ENCODE peak calls at places on chromosomes 5 and 9, in nine cellular contexts. D is fibroblast of mammary gland, G is GM12865, T is fibroblast of the aortic adventitia, Q is lower lobe of right lung, K is body of pancreas, P is brain microvascular endothelial cell, Y is pancreas, R is keratinocyte. E is an unnamed sample.

GRCh38 chr5:170612256-170612656 is 108.4 kb downstream of the KCNIP1 start:
- DNase-seq in R (no peak), K (no peak), P (no peak), G (no peak), Y (no peak), T (no peak), Q (no peak), D (no peak), E (no peak)

GRCh38 chr5:99156688-99157087 is 227.9 kb upstream of the CHD1 start:
- DNase-seq in K (no peak), Y (no peak), D (no peak), G (no peak), T (no peak), Q (no peak), P (no peak), R (no peak), E (no peak)

GRCh38 chr5:29113516-29113915 is 2075.1 kb upstream of the CDH9 start:
- DNase-seq in K (no peak), P (no peak), D (no peak), T (no peak), R (no peak), Y (no peak), Q (no peak), G (no peak), E (no peak)

GRCh38 chr5:97909541-97909940 is 726.5 kb upstream of the RIOK2 start:
- DNase-seq in R (peak), Y (no peak), K (no peak), P (no peak), G (no peak), Q (no peak), D (no peak), T (no peak), E (no peak)

GRCh38 chr9:135228345-135228982 is 141.0 kb downstream of the OLFM1 start:
- DNase-seq in K (peak), P (no peak), D (no peak), T (no peak), R (no peak), Q (peak), G (no peak), Y (peak), E (no peak)

GRCh38 chr9:88658311-88658822 is 123.4 kb downstream of the NXNL2 start:
- DNase-seq in P (peak), T (peak), K (peak), D (peak), Y (no peak), G (no peak), Q (no peak), R (no peak), E (peak)

GRCh38 chr9:83526901-83527300 is 11.3 kb downstream of the FRMD3 start:
- DNase-seq in D (no peak), T (no peak), Q (no peak), R (no peak), Y (no peak), G (no peak), K (no peak), P (no peak), E (no peak)

GRCh38 chr5:148585988-148586387 is 68.3 kb downstream of the HTR4 start:
- DNase-seq in K (peak), R (no peak), P (no peak), T (peak), Y (no peak), G (no peak), D (no peak), Q (no peak), E (peak)

GRCh38 chr5:64384761-64385160 is 121.1 kb upstream of the RGS7BP start:
- DNase-seq in P (peak), R (no peak), Q (no peak), D (peak), T (peak), Y (no peak), G (peak), K (no peak), E (peak)

GRCh38 chr5:179792612-179793469 is 945 bp upstream of the LTC4S start:
- DNase-seq in R (no peak), D (no peak), Y (peak), G (no peak), P (no peak), T (peak), Q (peak), K (no peak), E (no peak)

GRCh38 chr5:9903806-9904205 is 273.7 kb upstream of the TAS2R1 start:
- DNase-seq in Q (no peak), T (peak), D (peak), Y (no peak), R (no peak), G (no peak), P (peak), K (no peak), E (peak)

GRCh38 chr5:34959323-34959722 is 30.0 kb downstream of the DNAJC21 start:
- DNase-seq in D (peak), K (no peak), Q (no peak), T (peak), G (peak), Y (no peak), P (peak), R (no peak), E (peak)

GRCh38 chr5:43769576-43770352 is 166.8 kb downstream of the NNT start:
- DNase-seq in T (peak), K (peak), R (no peak), G (no peak), Y (no peak), P (peak), Q (no peak), D (peak), E (peak)

GRCh38 chr9:131454028-131454427 is 48.7 kb upstream of the POMT1 start:
- DNase-seq in D (no peak), K (no peak), Q (no peak), Y (no peak), T (no peak), G (no peak), R (no peak), P (no peak), E (no peak)

GRCh38 chr9:78118742-78119473 is 87.3 kb upstream of the GNAQ start:
- DNase-seq in R (peak), G (peak), K (no peak), Y (no peak), D (peak), P (no peak), T (peak), Q (no peak), E (peak)

GRCh38 chr5:77076961-77077820 is 9.9 kb downstream of the ZBED3 start:
- DNase-seq in D (peak), R (no peak), G (peak), Q (peak), K (peak), Y (peak), T (peak), P (peak), E (peak)

GRCh38 chr5:9350301-9350797 is 195.5 kb downstream of the SEMA5A start:
- DNase-seq in P (no peak), K (no peak), D (peak), T (peak), G (no peak), R (no peak), Q (no peak), Y (no peak), E (peak)

GRCh38 chr5:150672237-150672883 is 11.3 kb downstream of the MYOZ3 start:
- DNase-seq in T (no peak), K (peak), G (no peak), Y (no peak), Q (no peak), R (peak), P (no peak), D (peak), E (no peak)

GRCh38 chr5:43121565-43122484 is 1.1 kb downstream of the ZNF131 start:
- DNase-seq in D (peak), G (peak), K (no peak), T (peak), P (peak), R (no peak), Q (no peak), Y (peak), E (peak)

GRCh38 chr5:139955053-139955605 is 88.0 kb downstream of the NRG2 start:
- DNase-seq in Q (no peak), Y (no peak), R (no peak), G (peak), T (no peak), K (no peak), P (no peak), D (no peak), E (no peak)

GRCh38 chr5:57504357-57504756 is 21.7 kb upstream of the ACTBL2 start:
- DNase-seq in G (no peak), K (no peak), T (no peak), P (no peak), R (no peak), D (no peak), Y (no peak), Q (no peak), E (no peak)

GRCh38 chr5:153211052-153211451 is 279.4 kb upstream of the GRIA1 start:
- DNase-seq in D (no peak), Y (no peak), P (no peak), R (no peak), Q (no peak), T (no peak), K (no peak), G (no peak), E (no peak)

GRCh38 chr5:120926471-120926870 is 462.4 kb downstream of the PRR16 start:
- DNase-seq in K (no peak), Y (no peak), D (no peak), Q (no peak), R (no peak), P (no peak), G (no peak), T (no peak), E (no peak)

GRCh38 chr5:83388608-83389007 is 82.9 kb upstream of the VCAN start:
- DNase-seq in P (no peak), Q (no peak), D (peak), G (no peak), R (no peak), K (no peak), Y (no peak), T (peak), E (no peak)

GRCh38 chr5:119928974-119929373 is 299.6 kb downstream of the FAM170A start:
- DNase-seq in T (no peak), Q (no peak), K (no peak), R (no peak), P (no peak), D (no peak), G (no peak), Y (no peak), E (no peak)

GRCh38 chr5:33361781-33362180 is 79.0 kb upstream of the TARS1 start:
- DNase-seq in K (no peak), D (no peak), Y (no peak), R (no peak), T (peak), Q (no peak), P (no peak), G (no peak), E (peak)

GRCh38 chr9:76181020-76181641 is 213.1 kb downstream of the RFK start:
- DNase-seq in D (peak), P (peak), G (peak), T (peak), K (no peak), Q (no peak), R (peak), Y (no peak), E (peak)

GRCh38 chr5:93735378-93735777 is 6.0 kb downstream of the POU5F2 start:
- DNase-seq in P (peak), R (no peak), Y (no peak), D (peak), K (no peak), G (no peak), T (peak), Q (no peak), E (peak)

GRCh38 chr9:34992376-34992951 is 2.9 kb downstream of the DNAJB5 start:
- DNase-seq in P (peak), T (peak), K (no peak), G (peak), Y (no peak), R (peak), D (peak), Q (no peak), E (peak)

GRCh38 chr9:114005371-114006154 is 72.5 kb downstream of the AMBP start:
- DNase-seq in K (peak), R (no peak), Y (peak), T (no peak), D (no peak), Q (no peak), G (no peak), P (no peak), E (no peak)

GRCh38 chr5:160315968-160316367 is 3.6 kb upstream of the CCNJL start:
- DNase-seq in R (peak), G (peak), Q (no peak), D (no peak), Y (no peak), K (peak), T (no peak), P (no peak), E (peak)

GRCh38 chr9:91416086-91416712 is 7.4 kb downstream of the NFIL3 start:
- DNase-seq in P (no peak), Q (no peak), Y (no peak), K (no peak), G (no peak), T (peak), D (peak), R (no peak), E (peak)

DNA sequence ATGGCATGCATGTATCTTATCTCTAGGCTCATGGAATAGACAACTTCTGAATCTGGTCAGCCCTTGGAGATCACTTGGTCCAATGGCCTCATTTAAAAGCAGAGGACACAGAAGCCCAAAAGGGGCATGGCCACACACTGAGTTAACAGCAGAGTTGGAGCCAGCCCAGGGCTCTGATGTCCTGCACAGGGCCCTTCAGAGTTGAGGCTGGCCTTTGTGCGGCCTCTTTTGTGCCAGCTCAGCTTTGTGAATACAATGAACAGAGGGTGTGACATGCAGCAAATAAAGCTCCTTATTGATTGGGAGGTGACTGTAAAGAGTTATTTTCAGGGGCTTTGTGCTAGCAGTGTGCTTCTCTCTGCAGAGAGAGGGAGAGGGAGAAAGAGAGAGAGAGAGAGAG is 150.1 kb upstream of the STK32A start:
- DNase-seq in P (no peak), Q (no peak), T (no peak), Y (no peak), D (no peak), R (no peak), K (no peak), G (no peak), E (no peak)
- TF ChIP-seq CTCF in P (no peak), Q (no peak), T (no peak), Y (no peak), D (no peak), R (no peak), K (no peak), G (no peak), E (no peak)

DNA sequence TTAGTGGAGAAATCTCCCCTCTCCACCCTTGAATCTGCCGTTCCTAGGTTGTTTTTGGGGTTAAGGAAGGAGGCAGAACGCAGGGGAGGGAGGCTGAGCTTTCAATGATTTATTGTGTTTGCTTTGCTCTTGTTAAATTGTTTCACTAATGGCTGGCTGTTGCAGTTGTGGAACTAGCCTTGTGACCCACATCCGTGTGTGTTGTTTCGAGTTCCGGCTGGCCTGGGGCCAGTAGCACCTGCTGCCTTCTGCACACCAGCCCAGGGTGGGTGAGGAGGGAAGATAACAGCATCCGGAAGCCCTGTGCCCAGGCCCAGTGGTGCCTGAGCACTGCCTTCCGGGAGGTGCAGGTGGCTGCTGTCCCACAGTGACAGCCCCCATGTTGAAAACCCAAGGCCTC is 3.6 kb downstream of the ERGIC1 start:
- DNase-seq in K (peak), R (no peak), G (peak), D (no peak), Y (peak), T (no peak), Q (peak), P (no peak), E (no peak)
- H3K4me3 ChIP-seq in K (no peak), R (no peak), G (peak), D (no peak), Y (peak), T (no peak), Q (peak), P (no peak), E (no peak)

GRCh38 chr9:124857533-124858162 is 4.1 kb downstream of the RPL35 start:
- DNase-seq in P (no peak), G (no peak), Y (no peak), K (peak), T (no peak), Q (no peak), R (no peak), D (no peak), E (no peak)

GRCh38 chr9:124854161-124854560 is 901 bp downstream of the WDR38 start:
- DNase-seq in R (no peak), P (no peak), K (no peak), Q (no peak), Y (no peak), D (no peak), G (no peak), T (no peak), E (no peak)

GRCh38 chr9:124854822-124855221 is 1.6 kb downstream of the WDR38 start:
- DNase-seq in R (no peak), T (no peak), P (no peak), D (no peak), Y (no peak), G (no peak), K (no peak), Q (no peak), E (no peak)

GRCh38 chr9:124855566-124855943 is 2.3 kb downstream of the WDR38 start:
- DNase-seq in P (no peak), Q (no peak), G (no peak), Y (no peak), K (no peak), R (no peak), T (no peak), D (no peak), E (no peak)

GRCh38 chr9:124855944-124856773 is 2.9 kb downstream of the WDR38 start:
- DNase-seq in P (no peak), Y (no peak), T (no peak), Q (no peak), G (peak), K (peak), R (no peak), D (peak), E (no peak)
- TF ChIP-seq CTCF in P (peak), Y (no peak), T (peak), Q (no peak), G (peak), K (peak), R (peak), D (peak), E (peak)

GRCh38 chr9:137026828-137027227 is 1.2 kb downstream of the ABCA2 start:
- DNase-seq in Q (no peak), T (no peak), P (no peak), R (no peak), K (peak), D (no peak), G (no peak), Y (peak), E (no peak)
- H3K4me3 ChIP-seq in Q (peak), T (peak), P (no peak), R (no peak), K (no peak), D (no peak), G (no peak), Y (peak), E (no peak)

GRCh38 chr5:1105350-1106265 is 6.3 kb downstream of the SLC12A7 start:
- DNase-seq in G (no peak), P (no peak), R (no peak), K (peak), Y (peak), T (peak), Q (no peak), D (no peak), E (no peak)
- TF ChIP-seq CTCF in G (no peak), P (no peak), R (no peak), K (no peak), Y (no peak), T (no peak), Q (no peak), D (no peak), E (no peak)

DNA sequence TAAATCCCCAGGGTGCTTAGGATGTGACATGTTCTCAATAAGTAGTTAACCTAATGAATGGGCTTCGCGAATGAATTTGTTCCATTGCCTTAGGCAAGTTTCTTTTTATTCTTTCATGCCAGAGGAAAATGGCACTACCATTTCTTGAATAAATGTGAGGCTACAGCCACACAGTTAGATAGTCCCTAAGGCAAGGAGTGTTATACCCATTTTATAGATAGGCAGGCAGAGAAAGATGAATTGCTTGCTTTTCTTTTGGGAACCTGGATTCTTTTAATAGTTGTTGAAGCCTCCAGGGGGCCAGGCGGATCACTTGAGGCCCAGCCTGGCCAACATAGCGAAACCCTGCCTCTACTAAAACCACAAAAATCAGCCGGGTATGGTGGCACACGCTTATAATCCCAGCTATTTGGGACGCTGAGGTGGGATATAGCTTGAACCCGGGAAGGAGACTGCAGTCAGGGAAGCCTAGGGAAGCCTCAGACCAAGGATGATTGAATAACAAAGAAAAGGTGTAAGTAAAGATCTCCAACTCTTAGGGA is 943 bp downstream of the NOP16 start:
- DNase-seq in Q (no peak), K (no peak), P (no peak), R (no peak), Y (no peak), D (no peak), T (no peak), G (peak), E (peak)
- H3K4me3 ChIP-seq in Q (peak), K (no peak), P (peak), R (peak), Y (peak), D (peak), T (peak), G (peak), E (peak)

GRCh38 chr9:81462759-81463158 is 226.6 kb downstream of the TLE1 start:
- DNase-seq in D (no peak), Y (no peak), K (no peak), Q (no peak), G (no peak), P (no peak), R (no peak), T (peak), E (peak)

GRCh38 chr9:81468084-81468595 is 221.2 kb downstream of the TLE1 start:
- DNase-seq in P (no peak), Y (no peak), Q (no peak), T (no peak), D (no peak), R (no peak), K (no peak), G (no peak), E (no peak)

GRCh38 chr9:81461196-81461595 is 228.2 kb downstream of the TLE1 start:
- DNase-seq in D (no peak), G (no peak), Q (no peak), P (peak), K (no peak), T (peak), Y (no peak), R (no peak), E (no peak)

GRCh38 chr9:81470864-81471263 is 218.5 kb downstream of the TLE1 start:
- DNase-seq in K (no peak), T (peak), D (no peak), Q (no peak), G (no peak), Y (no peak), P (no peak), R (no peak), E (no peak)

GRCh38 chr9:81465468-81466002 is 223.8 kb downstream of the TLE1 start:
- DNase-seq in D (no peak), G (peak), Q (no peak), P (peak), R (no peak), Y (no peak), K (no peak), T (no peak), E (peak)
- TF ChIP-seq CTCF in D (no peak), G (no peak), Q (no peak), P (peak), R (no peak), Y (no peak), K (no peak), T (no peak), E (no peak)

DNA sequence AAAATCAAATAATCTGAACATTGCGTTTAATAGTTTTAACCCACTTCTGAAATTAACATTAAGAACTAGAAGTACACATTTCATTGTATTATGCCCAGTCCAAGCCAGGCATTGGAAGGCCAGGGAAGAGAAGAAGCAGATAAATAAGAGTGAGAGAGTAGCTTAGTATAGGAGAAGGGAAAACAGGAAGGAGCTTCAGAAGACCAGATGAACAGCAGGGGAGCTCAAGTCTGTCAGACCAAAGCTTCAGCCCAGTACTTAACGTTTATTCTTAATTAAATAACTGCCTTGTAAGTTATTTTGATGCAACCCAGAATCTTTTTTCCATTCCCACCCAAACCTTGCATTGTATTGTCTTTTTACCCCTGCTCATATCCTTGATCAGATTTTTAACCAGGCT is 11.5 kb upstream of the FAM120AOS start:
- DNase-seq in T (no peak), D (no peak), G (no peak), Y (no peak), Q (no peak), P (no peak), K (no peak), R (no peak), E (no peak)
- H3K4me3 ChIP-seq in T (no peak), D (no peak), G (no peak), Y (no peak), Q (no peak), P (no peak), K (no peak), R (no peak), E (no peak)

E was measured in cardiac fibroblast.